ENCODE peak calls at places on chromosomes 4 and X, in ten cellular contexts. T is sigmoid colon; J is spleen; E is adipocyte; B is naive thymus-derived CD4-positive, alpha-beta T cell; V is mucosa of descending colon; A is lung; I is tibial nerve; X is PC-3; R is GM23248. L is an unnamed sample.

GRCh38 chr4:123930971-123931370 is 534.4 kb downstream of the SPRY1 start:
- DNase-seq in T (no peak), J (no peak), E (no peak), B (no peak), V (no peak), A (no peak), I (no peak), X (no peak), R (peak; percentile 15), L (no peak)

GRCh38 chr4:2694691-2695090 is 61.4 kb downstream of the TNIP2 start:
- DNase-seq in T (no peak), J (no peak), E (no peak), B (no peak), V (no peak), A (no peak), I (no peak), X (no peak), R (no peak), L (peak; percentile 74)

GRCh38 chr4:89745708-89746107 is 91.3 kb downstream of the SNCA start:
- DNase-seq in T (no peak), J (no peak), E (no peak), B (no peak), V (no peak), A (no peak), I (no peak), X (no peak), R (no peak), L (no peak)

GRCh38 chr4:54400188-54400587 is 171.1 kb downstream of the PDGFRA start:
- DNase-seq in T (no peak), J (no peak), E (no peak), B (no peak), V (no peak), A (no peak), I (no peak), X (no peak), R (no peak), L (no peak)

GRCh38 chrX:10098235-10098819 is 58.4 kb upstream of the CLCN4 start:
- DNase-seq in T (no peak), J (no peak), E (no peak), B (peak; percentile 78), V (no peak), A (no peak), I (no peak), X (no peak), R (peak; percentile 23), L (no peak)

GRCh38 chr4:57190651-57191481 is 80.7 kb upstream of the IGFBP7 start:
- DNase-seq in T (no peak), J (no peak), E (peak; percentile 30), B (no peak), V (peak; percentile 47), A (no peak), I (no peak), X (peak; percentile 57), R (peak; percentile 26), L (no peak)

GRCh38 chr4:182643801-182644311 is 273.3 kb downstream of the DCTD start:
- DNase-seq in T (no peak), J (no peak), E (peak; percentile 73), B (no peak), V (no peak), A (no peak), I (no peak), X (no peak), R (peak; percentile 59), L (peak; percentile 82)

GRCh38 chrX:65677954-65678469 is 10.6 kb downstream of the MSN start:
- DNase-seq in T (peak; percentile 66), J (no peak), E (peak; percentile 78), B (no peak), V (peak; percentile 20), A (no peak), I (peak; percentile 52), X (peak; percentile 91), R (peak; percentile 87), L (peak; percentile 65)

GRCh38 chr4:95531141-95531540 is 17.6 kb downstream of the UNC5C start:
- DNase-seq in T (no peak), J (no peak), E (no peak), B (no peak), V (no peak), A (no peak), I (no peak), X (no peak), R (no peak), L (no peak)

GRCh38 chr4:100461796-100462195 is 56.0 kb downstream of the EMCN start:
- DNase-seq in T (no peak), J (no peak), E (no peak), B (no peak), V (no peak), A (no peak), I (no peak), X (no peak), R (no peak), L (no peak)

GRCh38 chrX:154534526-154535322 is 11.9 kb downstream of the G6PD start:
- DNase-seq in T (peak; percentile 94), J (peak; percentile 98), E (peak; percentile 90), B (peak; percentile 83), V (peak; percentile 88), A (peak; percentile 91), I (peak; percentile 70), X (peak; percentile 85), R (peak; percentile 90), L (peak; percentile 86)

GRCh38 chr4:53576218-53576617 is 15.1 kb downstream of the LNX1 start:
- DNase-seq in T (no peak), J (no peak), E (no peak), B (no peak), V (no peak), A (no peak), I (no peak), X (peak; percentile 22), R (no peak), L (no peak)

GRCh38 chr4:160194716-160195115 is 1091.8 kb downstream of the RAPGEF2 start:
- DNase-seq in T (no peak), J (peak; percentile 25), E (no peak), B (no peak), V (no peak), A (no peak), I (no peak), X (no peak), R (no peak), L (no peak)

GRCh38 chr4:101763576-101763975 is 27.0 kb upstream of the BANK1 start:
- DNase-seq in T (no peak), J (no peak), E (no peak), B (no peak), V (no peak), A (no peak), I (no peak), X (no peak), R (no peak), L (no peak)

GRCh38 chrX:11786862-11787261 is 28.8 kb downstream of the MSL3 start:
- DNase-seq in T (no peak), J (no peak), E (peak; percentile 8), B (peak; percentile 20), V (no peak), A (no peak), I (no peak), X (no peak), R (no peak), L (no peak)

GRCh38 chrX:135476378-135476777 is 44.1 kb upstream of the INTS6L start:
- DNase-seq in T (no peak), J (no peak), E (no peak), B (no peak), V (no peak), A (no peak), I (no peak), X (no peak), R (no peak), L (no peak)

GRCh38 chrX:22395372-22395771 is 122.7 kb downstream of the CBLL2 start:
- DNase-seq in T (no peak), J (no peak), E (peak; percentile 28), B (no peak), V (no peak), A (no peak), I (no peak), X (peak; percentile 55), R (peak; percentile 60), L (no peak)

GRCh38 chr4:99324978-99325377 is 3.8 kb upstream of the ADH1B start:
- DNase-seq in T (peak; percentile 94), J (no peak), E (peak; percentile 96), B (no peak), V (peak; percentile 41), A (peak; percentile 56), I (peak; percentile 82), X (no peak), R (peak; percentile 84), L (no peak)
- H3K4me3 ChIP-seq in T (no peak overlapping the region), J (no peak overlapping the region), E (peak overlapping the region; percentile 46), B (no peak overlapping the region), V (no peak overlapping the region), A (no peak overlapping the region), I (no peak overlapping the region), X (no peak overlapping the region), R (peak overlapping the region; percentile 21), L (no peak overlapping the region)

GRCh38 chr4:146621-147020 is 22.3 kb downstream of the ZNF718 start:
- DNase-seq in T (no peak), J (no peak), E (no peak), B (no peak), V (no peak), A (no peak), I (no peak), X (no peak), R (no peak), L (no peak)

DNA sequence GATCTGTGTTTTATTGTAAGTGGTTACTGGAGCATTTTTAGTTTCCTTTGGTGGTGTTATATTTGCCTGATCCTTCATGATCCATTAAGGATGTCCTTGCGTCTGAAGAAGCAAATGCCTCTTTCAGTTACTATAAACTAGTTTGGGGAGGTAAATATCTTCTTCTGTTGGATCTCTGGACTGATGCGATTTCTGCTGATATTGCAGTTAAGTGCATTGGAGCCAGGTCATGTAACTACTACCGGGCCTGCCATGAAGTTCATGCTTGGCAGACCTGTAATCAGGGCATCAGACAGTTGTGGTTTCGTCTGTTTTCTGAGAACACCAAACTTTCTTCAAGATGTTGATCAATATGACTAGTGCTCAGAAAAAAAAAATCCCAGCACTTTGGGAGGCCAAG is 22.9 kb downstream of the ZNF718 start:
- DNase-seq in T (no peak), J (no peak), E (no peak), B (no peak), V (no peak), A (no peak), I (no peak), X (no peak), R (no peak), L (no peak)
- H3K36me3 ChIP-seq in T (no peaks in the 10 kb centered on the region), J (peaks cover 14% of the 10 kb centered on the region), E (peaks cover 79% of the 10 kb centered on the region), B (peaks cover 5% of the 10 kb centered on the region), V (no peaks in the 10 kb centered on the region), A (peaks cover 8% of the 10 kb centered on the region), I (peaks cover 92% of the 10 kb centered on the region), X (peaks cover 34% of the 10 kb centered on the region), R (peaks cover 55% of the 10 kb centered on the region), L (no peaks in the 10 kb centered on the region)

GRCh38 chrX:79161655-79162054 is 17.2 kb downstream of the GPR174 start:
- DNase-seq in T (no peak), J (no peak), E (no peak), B (peak; percentile 84), V (peak; percentile 4), A (no peak), I (no peak), X (no peak), R (no peak), L (no peak)
- H3K4me3 ChIP-seq in T (no peak overlapping the region), J (peak overlapping the region; percentile 8), E (no peak overlapping the region), B (peak overlapping the region; percentile 52), V (no peak overlapping the region), A (no peak overlapping the region), I (no peak overlapping the region), X (no peak overlapping the region), R (no peak overlapping the region), L (no peak overlapping the region)

DNA sequence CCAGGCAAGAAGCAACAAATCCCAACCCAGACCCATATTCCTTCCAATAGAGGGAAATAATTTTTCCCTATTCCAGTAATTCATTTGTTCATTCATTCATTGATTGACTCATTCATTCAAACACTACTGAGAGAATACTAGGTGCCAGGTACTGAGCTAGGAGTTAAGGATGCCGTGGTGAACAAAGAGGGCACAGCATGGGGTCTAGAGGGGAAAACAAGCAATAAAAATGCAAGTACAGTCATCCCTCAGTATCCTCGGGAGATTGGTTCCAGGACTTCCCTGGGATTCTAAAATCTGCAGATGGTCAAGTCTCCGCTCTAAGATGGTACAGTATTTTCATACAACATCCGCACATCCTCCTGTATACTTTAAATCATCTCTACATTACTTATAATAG is 18.7 kb downstream of the RASGEF1B start:
- DNase-seq in T (no peak), J (no peak), E (no peak), B (no peak), V (no peak), A (no peak), I (no peak), X (no peak), R (no peak), L (no peak)
- H3K36me3 ChIP-seq in T (no peaks in the 10 kb centered on the region), J (peaks cover 51% of the 10 kb centered on the region), E (peaks cover 3% of the 10 kb centered on the region), B (peaks cover 3% of the 10 kb centered on the region), V (no peaks in the 10 kb centered on the region), A (peaks cover 17% of the 10 kb centered on the region), I (peaks cover 70% of the 10 kb centered on the region), X (no peaks in the 10 kb centered on the region), R (no peaks in the 10 kb centered on the region), L (no peaks in the 10 kb centered on the region)

L was measured in SJSA1.